ENCODE peak calls at places on chromosomes 12 and 14, in six cellular contexts. T, H, X, K, W and I are unnamed samples.

GRCh38 chr12:50689437-50689836 is 74.5 kb upstream of the ATF1 start:
- DNase-seq in T (no peak), H (no peak), X (no peak), K (no peak), W (no peak), I (no peak)

GRCh38 chr14:50828738-50829471 is 2.1 kb downstream of the NIN start:
- DNase-seq in T (no peak), H (no peak), X (no peak), K (no peak), W (no peak), I (no peak)

GRCh38 chr12:54431911-54432814 is 13.1 kb upstream of the ITGA5 start:
- DNase-seq in T (peak; percentile 91), H (no peak), X (no peak), K (no peak), W (peak; percentile 77), I (no peak)

GRCh38 chr12:45743247-45743646 is 13.7 kb downstream of the ARID2 start:
- DNase-seq in T (no peak), H (no peak), X (no peak), K (no peak), W (no peak), I (no peak)

GRCh38 chr14:56310643-56311042 is 192.4 kb downstream of the PELI2 start:
- DNase-seq in T (peak; percentile 50), H (no peak), X (no peak), K (no peak), W (no peak), I (no peak)

GRCh38 chr14:34189866-34190265 is 239.0 kb upstream of the EGLN3 start:
- DNase-seq in T (no peak), H (no peak), X (no peak), K (no peak), W (no peak), I (no peak)

GRCh38 chr14:104576607-104577332 is 2.8 kb upstream of the C14orf180 start:
- DNase-seq in T (peak; percentile 22), H (no peak), X (no peak), K (no peak), W (no peak), I (no peak)

GRCh38 chr12:7693793-7694192 is 1.8 kb downstream of the GDF3 start:
- DNase-seq in T (no peak), H (no peak), X (no peak), K (no peak), W (no peak), I (no peak)

GRCh38 chr14:91349481-91350074 is 68.0 kb downstream of the CCDC88C start:
- DNase-seq in T (no peak), H (no peak), X (peak; percentile 72), K (no peak), W (no peak), I (peak; percentile 62)

GRCh38 chr12:25583545-25583944 is 30.5 kb upstream of the LMNTD1 start:
- DNase-seq in T (peak; percentile 88), H (no peak), X (no peak), K (no peak), W (no peak), I (no peak)